ENCODE peak calls at places on chromosomes 11 and 22, in five cellular contexts. Q is effector CD4-positive, alpha-beta T cell; F is neuronal stem cell; L is neural crest cell; A is Calu3. M is an unnamed sample.

GRCh38 chr22:23831781-23832180 is 7.0 kb downstream of the DERL3 start:
- DNase-seq in Q (no peak), F (no peak), L (no peak), A (no peak), M (no peak)

GRCh38 chr22:41818596-41818995 is 14.3 kb upstream of the SREBF2 start:
- DNase-seq in Q (no peak), F (no peak), L (no peak), A (no peak), M (no peak)

GRCh38 chr11:69151811-69152210 is 3.9 kb upstream of the SMIM38 start:
- DNase-seq in Q (no peak), F (no peak), L (no peak), A (no peak), M (no peak)

GRCh38 chr11:96008161-96008560 is 84.3 kb upstream of the MTMR2 start:
- DNase-seq in Q (no peak), F (no peak), L (no peak), A (no peak), M (peak)

GRCh38 chr11:23353611-23354010 is 493.3 kb upstream of the CCDC179 start:
- DNase-seq in Q (no peak), F (no peak), L (no peak), A (no peak), M (peak)

GRCh38 chr22:20118572-20119020 is 1.6 kb upstream of the TRMT2A start:
- DNase-seq in Q (no peak), F (no peak), L (no peak), A (no peak), M (no peak)

GRCh38 chr11:1628506-1629325 is 859 bp upstream of the KRTAP5-5 start:
- DNase-seq in Q (peak), F (peak), L (peak), A (peak), M (peak)

GRCh38 chr22:20610243-20610686 is 102.9 kb downstream of the MED15 start:
- DNase-seq in Q (no peak), F (no peak), L (no peak), A (no peak), M (no peak)

GRCh38 chr11:27241316-27242122 is 121.5 kb downstream of the CCDC34 start:
- DNase-seq in Q (no peak), F (no peak), L (no peak), A (no peak), M (peak)

GRCh38 chr22:28329582-28330073 is 350.0 kb downstream of the TTC28 start:
- DNase-seq in Q (no peak), F (no peak), L (no peak), A (no peak), M (peak)

GRCh38 chr11:25535462-25535861 is 796.5 kb upstream of the ANO3 start:
- DNase-seq in Q (no peak), F (no peak), L (no peak), A (no peak), M (peak)

GRCh38 chr11:67542169-67542568 is 18.9 kb upstream of the CABP2 start:
- DNase-seq in Q (no peak), F (no peak), L (no peak), A (no peak), M (no peak)

GRCh38 chr22:46454233-46454909 is 83.0 kb downstream of the CELSR1 start:
- DNase-seq in Q (no peak), F (no peak), L (no peak), A (no peak), M (no peak)

M was measured in adipocyte.